ENCODE peak calls at places on chromosomes 6 and 20, in five cellular contexts. One of them, this sample, is unnamed.

GRCh38 chr6:30555428-30556005 is 772 bp downstream of the GNL1 start:
- DNase-seq in K562: peak; percentile 65
- DNase-seq in A549: no peak
- DNase-seq in GM12878: no peak
- DNase-seq in SK-N-SH: no peak
- DNase-seq in this sample: peak; percentile 23

GRCh38 chr20:63696628-63697356 is at the start of gene TNFRSF6B:
- DNase-seq in K562: no peak
- DNase-seq in A549: no peak
- DNase-seq in GM12878: no peak
- DNase-seq in SK-N-SH: peak; percentile 77
- DNase-seq in this sample: no peak

GRCh38 chr6:110435052-110435602 is 19.8 kb upstream of the DDO start:
- DNase-seq in K562: no peak
- DNase-seq in A549: no peak
- DNase-seq in GM12878: no peak
- DNase-seq in SK-N-SH: no peak
- DNase-seq in this sample: no peak

GRCh38 chr6:141140905-141141304 is 991.8 kb upstream of the GJE1 start:
- DNase-seq in K562: no peak
- DNase-seq in A549: no peak
- DNase-seq in GM12878: no peak
- DNase-seq in SK-N-SH: no peak
- DNase-seq in this sample: no peak

GRCh38 chr20:48880936-48881657 is 40.4 kb upstream of the ARFGEF2 start:
- DNase-seq in K562: no peak
- DNase-seq in A549: no peak
- DNase-seq in GM12878: no peak
- DNase-seq in SK-N-SH: no peak
- DNase-seq in this sample: no peak

GRCh38 chr6:105824732-105825131 is 261.4 kb upstream of the PRDM1 start:
- DNase-seq in K562: no peak
- DNase-seq in A549: no peak
- DNase-seq in GM12878: no peak
- DNase-seq in SK-N-SH: no peak
- DNase-seq in this sample: peak; percentile 81

GRCh38 chr6:109998159-109998785 is 20.2 kb downstream of the GPR6 start:
- DNase-seq in K562: no peak
- DNase-seq in A549: no peak
- DNase-seq in GM12878: no peak
- DNase-seq in SK-N-SH: no peak
- DNase-seq in this sample: no peak

GRCh38 chr6:157721431-157722229 is 101.4 kb upstream of the SNX9 start:
- DNase-seq in K562: no peak
- DNase-seq in A549: no peak
- DNase-seq in GM12878: no peak
- DNase-seq in SK-N-SH: no peak
- DNase-seq in this sample: no peak

GRCh38 chr6:169807699-169808607 is 56.5 kb downstream of the ERMARD start:
- DNase-seq in K562: no peak
- DNase-seq in A549: no peak
- DNase-seq in GM12878: no peak
- DNase-seq in SK-N-SH: no peak
- DNase-seq in this sample: no peak

GRCh38 chr20:3071610-3072529 is at the start of gene OXT:
- DNase-seq in K562: no peak
- DNase-seq in A549: no peak
- DNase-seq in GM12878: no peak
- DNase-seq in SK-N-SH: no peak
- DNase-seq in this sample: no peak

GRCh38 chr6:32252326-32253009 is 28.6 kb upstream of the NOTCH4 start:
- DNase-seq in K562: no peak
- DNase-seq in A549: no peak
- DNase-seq in GM12878: no peak
- DNase-seq in SK-N-SH: no peak
- DNase-seq in this sample: no peak

GRCh38 chr6:5167501-5167900 is 82.4 kb downstream of the PPP1R3G start:
- DNase-seq in K562: no peak
- DNase-seq in A549: no peak
- DNase-seq in GM12878: no peak
- DNase-seq in SK-N-SH: no peak
- DNase-seq in this sample: peak; percentile 81

DNA sequence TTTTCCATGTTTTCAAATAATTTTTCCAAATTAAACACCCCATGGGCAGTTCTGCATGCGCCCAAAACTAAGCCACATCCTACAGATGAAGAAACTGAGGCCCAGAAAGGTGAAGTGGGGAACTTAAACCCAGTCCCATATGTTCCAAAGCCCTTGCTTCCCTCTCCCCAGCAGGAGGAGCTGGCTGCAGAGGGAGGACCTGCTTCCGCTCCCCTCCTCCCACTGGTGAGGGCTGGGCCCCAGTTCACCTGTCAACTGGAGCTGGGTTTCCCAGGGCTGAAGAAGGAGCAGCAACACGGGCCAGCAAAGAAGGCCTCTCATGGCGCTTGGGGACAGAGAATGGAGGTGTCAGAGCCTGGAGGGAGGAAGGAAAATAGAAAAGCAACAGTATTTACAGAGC is 1.4 kb upstream of the RBPJL start:
- DNase-seq in K562: no peak
- DNase-seq in A549: no peak
- DNase-seq in GM12878: no peak
- DNase-seq in SK-N-SH: no peak
- DNase-seq in this sample: no peak
- TF ChIP-seq RCOR1 in K562: no peak
- TF ChIP-seq RCOR1 in A549: no peak
- TF ChIP-seq RCOR1 in GM12878: no peak
- TF ChIP-seq RCOR1 in SK-N-SH: no peak
- TF ChIP-seq RCOR1 in this sample: no peak

GRCh38 chr6:107069631-107070548 is 41.9 kb downstream of the MTRES1 start:
- DNase-seq in K562: no peak
- DNase-seq in A549: no peak
- DNase-seq in GM12878: no peak
- DNase-seq in SK-N-SH: no peak
- DNase-seq in this sample: no peak
- TF ChIP-seq RCOR1 in K562: no peak
- TF ChIP-seq RCOR1 in A549: no peak
- TF ChIP-seq RCOR1 in GM12878: no peak
- TF ChIP-seq RCOR1 in SK-N-SH: no peak
- TF ChIP-seq RCOR1 in this sample: no peak

GRCh38 chr6:73747293-73747692 is 51.3 kb downstream of the CD109 start:
- DNase-seq in K562: no peak
- DNase-seq in A549: no peak
- DNase-seq in GM12878: peak; percentile 51
- DNase-seq in SK-N-SH: no peak
- DNase-seq in this sample: no peak
- TF ChIP-seq RCOR1 in K562: no peak
- TF ChIP-seq RCOR1 in A549: no peak
- TF ChIP-seq RCOR1 in GM12878: no peak
- TF ChIP-seq RCOR1 in SK-N-SH: no peak
- TF ChIP-seq RCOR1 in this sample: no peak

GRCh38 chr6:154615483-154616025 is 105.1 kb upstream of the CNKSR3 start:
- DNase-seq in K562: peak; percentile 60
- DNase-seq in A549: peak; percentile 87
- DNase-seq in GM12878: no peak
- DNase-seq in SK-N-SH: peak; percentile 66
- DNase-seq in this sample: peak; percentile 60
- TF ChIP-seq RCOR1 in K562: peak; percentile 60
- TF ChIP-seq RCOR1 in A549: no peak
- TF ChIP-seq RCOR1 in GM12878: no peak
- TF ChIP-seq RCOR1 in SK-N-SH: no peak
- TF ChIP-seq RCOR1 in this sample: no peak

DNA sequence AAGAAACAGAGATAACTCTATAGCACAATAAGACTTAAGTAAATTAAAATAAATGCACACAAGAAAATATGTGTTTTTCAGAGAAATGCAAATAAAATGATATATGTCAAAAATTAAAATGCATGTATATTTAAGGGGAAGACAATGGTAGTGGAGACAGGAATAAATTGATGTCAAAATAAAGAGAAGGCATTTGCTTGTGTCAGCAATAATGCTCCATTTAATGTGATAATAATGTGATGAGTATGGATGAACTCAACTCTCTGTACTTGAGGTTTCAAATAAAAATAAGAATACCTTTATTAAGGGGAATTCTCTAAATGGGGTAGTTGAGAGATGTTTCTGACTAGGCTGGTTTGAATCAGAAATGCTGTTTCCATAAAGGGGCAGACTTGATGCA is 45.7 kb upstream of the BCKDHB start:
- DNase-seq in K562: no peak
- DNase-seq in A549: no peak
- DNase-seq in GM12878: no peak
- DNase-seq in SK-N-SH: no peak
- DNase-seq in this sample: no peak
- TF ChIP-seq RCOR1 in K562: no peak
- TF ChIP-seq RCOR1 in A549: no peak
- TF ChIP-seq RCOR1 in GM12878: no peak
- TF ChIP-seq RCOR1 in SK-N-SH: no peak
- TF ChIP-seq RCOR1 in this sample: no peak

GRCh38 chr6:79510707-79511106 is 26.5 kb downstream of the LCA5 start:
- DNase-seq in K562: no peak
- DNase-seq in A549: no peak
- DNase-seq in GM12878: no peak
- DNase-seq in SK-N-SH: no peak
- DNase-seq in this sample: no peak

GRCh38 chr6:79518850-79519249 is 18.4 kb downstream of the LCA5 start:
- DNase-seq in K562: no peak
- DNase-seq in A549: no peak
- DNase-seq in GM12878: no peak
- DNase-seq in SK-N-SH: no peak
- DNase-seq in this sample: no peak

GRCh38 chr6:79512014-79512413 is 25.2 kb downstream of the LCA5 start:
- DNase-seq in K562: no peak
- DNase-seq in A549: no peak
- DNase-seq in GM12878: no peak
- DNase-seq in SK-N-SH: no peak
- DNase-seq in this sample: no peak

GRCh38 chr6:79513111-79513510 is 24.1 kb downstream of the LCA5 start:
- DNase-seq in K562: no peak
- DNase-seq in A549: no peak
- DNase-seq in GM12878: no peak
- DNase-seq in SK-N-SH: no peak
- DNase-seq in this sample: no peak

GRCh38 chr6:79515436-79515835 is 21.8 kb downstream of the LCA5 start:
- DNase-seq in K562: no peak
- DNase-seq in A549: no peak
- DNase-seq in GM12878: no peak
- DNase-seq in SK-N-SH: no peak
- DNase-seq in this sample: no peak
- TF ChIP-seq RCOR1 in K562: no peak
- TF ChIP-seq RCOR1 in A549: no peak
- TF ChIP-seq RCOR1 in GM12878: no peak
- TF ChIP-seq RCOR1 in SK-N-SH: no peak
- TF ChIP-seq RCOR1 in this sample: no peak

GRCh38 chr20:43914697-43915208 is at the start of gene TOX2:
- DNase-seq in K562: peak; percentile 87
- DNase-seq in A549: peak; percentile 21
- DNase-seq in GM12878: no peak
- DNase-seq in SK-N-SH: peak; percentile 96
- DNase-seq in this sample: no peak
- TF ChIP-seq RCOR1 in K562: no peak
- TF ChIP-seq RCOR1 in A549: no peak
- TF ChIP-seq RCOR1 in GM12878: no peak
- TF ChIP-seq RCOR1 in SK-N-SH: no peak
- TF ChIP-seq RCOR1 in this sample: no peak

GRCh38 chr6:13624871-13625288 is 9.7 kb downstream of the NOL7 start:
- DNase-seq in K562: peak; percentile 58
- DNase-seq in A549: peak; percentile 56
- DNase-seq in GM12878: no peak
- DNase-seq in SK-N-SH: peak; percentile 53
- DNase-seq in this sample: peak; percentile 44
- TF ChIP-seq RCOR1 in K562: no peak
- TF ChIP-seq RCOR1 in A549: no peak
- TF ChIP-seq RCOR1 in GM12878: no peak
- TF ChIP-seq RCOR1 in SK-N-SH: no peak
- TF ChIP-seq RCOR1 in this sample: no peak

DNA sequence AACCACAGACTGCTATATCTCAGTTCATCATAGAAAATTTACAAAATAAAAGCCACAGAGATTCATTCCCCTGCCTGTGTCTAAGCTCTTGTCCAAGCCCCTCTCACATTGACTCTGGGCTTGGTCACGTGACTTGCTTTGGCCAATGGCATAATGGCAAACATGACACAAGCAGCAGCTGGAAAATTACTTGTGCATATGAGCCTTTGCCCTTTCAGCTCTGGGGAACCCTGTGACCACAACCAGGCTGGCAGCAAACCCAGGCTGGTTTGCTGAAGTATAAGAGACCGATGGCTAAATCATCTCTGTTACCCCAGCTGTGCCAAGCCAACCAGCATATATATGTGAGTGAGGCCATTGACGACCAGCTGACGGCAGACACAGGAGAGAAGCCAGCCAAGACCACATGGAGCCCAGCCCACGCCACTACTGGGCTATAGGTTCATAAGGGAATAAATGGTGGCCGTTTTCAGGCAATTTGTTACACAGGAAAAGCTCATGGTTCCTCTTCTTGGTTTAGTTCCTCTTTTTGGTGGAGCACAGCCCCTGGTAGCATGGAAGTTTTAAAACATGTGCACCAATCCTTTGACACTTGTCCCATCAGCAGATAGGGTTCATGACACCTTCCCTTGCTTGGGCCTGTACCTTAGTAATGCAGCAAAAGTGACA is 31.8 kb upstream of the RSPO4 start:
- DNase-seq in K562: peak; percentile 15
- DNase-seq in A549: no peak
- DNase-seq in GM12878: no peak
- DNase-seq in SK-N-SH: no peak
- DNase-seq in this sample: no peak
- TF ChIP-seq RCOR1 in K562: no peak
- TF ChIP-seq RCOR1 in A549: no peak
- TF ChIP-seq RCOR1 in GM12878: no peak
- TF ChIP-seq RCOR1 in SK-N-SH: no peak
- TF ChIP-seq RCOR1 in this sample: no peak

This sample was measured in IMR-90.